ENCODE peak calls at places on chromosomes 3 and 15, in four cellular contexts. One of them, this sample, is unnamed.

GRCh38 chr3:127413318-127413673 is 125.5 kb upstream of the PRR20G start:
- DNase-seq in sigmoid colon: no peak
- DNase-seq in GM12878: no peak
- DNase-seq in breast epithelium: no peak
- DNase-seq in this sample: peak; percentile 12

GRCh38 chr15:99324082-99324620 is 72.9 kb downstream of the LRRC28 start:
- DNase-seq in sigmoid colon: no peak
- DNase-seq in GM12878: peak; percentile 62
- DNase-seq in breast epithelium: no peak
- DNase-seq in this sample: no peak

GRCh38 chr3:153977148-153977547 is 144.0 kb upstream of the ARHGEF26 start:
- DNase-seq in sigmoid colon: peak; percentile 66
- DNase-seq in GM12878: no peak
- DNase-seq in breast epithelium: peak; percentile 21
- DNase-seq in this sample: no peak

GRCh38 chr3:99023590-99024192 is 122.2 kb upstream of the DCBLD2 start:
- DNase-seq in sigmoid colon: no peak
- DNase-seq in GM12878: no peak
- DNase-seq in breast epithelium: no peak
- DNase-seq in this sample: no peak

GRCh38 chr3:52176951-52177700 is 20.8 kb upstream of the ALAS1 start:
- DNase-seq in sigmoid colon: peak; percentile 46
- DNase-seq in GM12878: no peak
- DNase-seq in breast epithelium: peak; percentile 63
- DNase-seq in this sample: no peak

GRCh38 chr15:90119367-90119766 is 17.1 kb upstream of the IDH2 start:
- DNase-seq in sigmoid colon: no peak
- DNase-seq in GM12878: no peak
- DNase-seq in breast epithelium: no peak
- DNase-seq in this sample: no peak

GRCh38 chr3:123323781-123324180 is 122.0 kb downstream of the SEC22A start:
- DNase-seq in sigmoid colon: no peak
- DNase-seq in GM12878: no peak
- DNase-seq in breast epithelium: no peak
- DNase-seq in this sample: no peak

GRCh38 chr3:23696842-23697241 is 108.9 kb upstream of the UBE2E1 start:
- DNase-seq in sigmoid colon: no peak
- DNase-seq in GM12878: no peak
- DNase-seq in breast epithelium: no peak
- DNase-seq in this sample: no peak

DNA sequence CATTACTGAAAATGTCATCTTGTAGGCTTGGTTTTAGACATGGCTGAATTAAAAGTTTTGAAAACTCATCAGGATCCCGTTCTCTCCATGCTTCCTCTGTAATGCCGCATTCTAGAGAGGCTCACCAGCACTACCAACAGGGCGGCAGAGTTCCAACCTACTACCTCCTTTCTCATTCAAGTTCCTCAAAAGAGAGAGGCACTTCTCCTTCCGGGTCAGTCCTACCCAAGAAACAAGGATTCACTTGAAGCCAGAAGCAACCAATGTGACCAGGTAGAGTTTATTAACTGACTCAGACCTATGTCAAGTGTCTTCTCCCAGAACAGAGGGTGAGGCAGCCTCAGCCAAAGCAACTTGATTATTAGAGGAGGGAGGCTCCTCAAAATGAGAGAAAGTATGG is 59.8 kb upstream of the GYG1 start:
- DNase-seq in sigmoid colon: no peak
- DNase-seq in GM12878: no peak
- DNase-seq in breast epithelium: no peak
- DNase-seq in this sample: no peak
- TF ChIP-seq CTCF in sigmoid colon: no peak
- TF ChIP-seq CTCF in GM12878: no peak
- TF ChIP-seq CTCF in breast epithelium: no peak
- TF ChIP-seq CTCF in this sample: no peak

GRCh38 chr15:34799825-34800168 is 4.4 kb upstream of the ACTC1 start:
- DNase-seq in sigmoid colon: no peak
- DNase-seq in GM12878: no peak
- DNase-seq in breast epithelium: no peak
- DNase-seq in this sample: no peak

GRCh38 chr15:34802371-34802770 is 7.0 kb upstream of the ACTC1 start:
- DNase-seq in sigmoid colon: no peak
- DNase-seq in GM12878: no peak
- DNase-seq in breast epithelium: no peak
- DNase-seq in this sample: no peak

GRCh38 chr15:34802803-34803395 is 7.5 kb upstream of the ACTC1 start:
- DNase-seq in sigmoid colon: no peak
- DNase-seq in GM12878: no peak
- DNase-seq in breast epithelium: no peak
- DNase-seq in this sample: no peak

GRCh38 chr15:34796847-34797246 is 1.5 kb upstream of the ACTC1 start:
- DNase-seq in sigmoid colon: no peak
- DNase-seq in GM12878: no peak
- DNase-seq in breast epithelium: no peak
- DNase-seq in this sample: no peak

DNA sequence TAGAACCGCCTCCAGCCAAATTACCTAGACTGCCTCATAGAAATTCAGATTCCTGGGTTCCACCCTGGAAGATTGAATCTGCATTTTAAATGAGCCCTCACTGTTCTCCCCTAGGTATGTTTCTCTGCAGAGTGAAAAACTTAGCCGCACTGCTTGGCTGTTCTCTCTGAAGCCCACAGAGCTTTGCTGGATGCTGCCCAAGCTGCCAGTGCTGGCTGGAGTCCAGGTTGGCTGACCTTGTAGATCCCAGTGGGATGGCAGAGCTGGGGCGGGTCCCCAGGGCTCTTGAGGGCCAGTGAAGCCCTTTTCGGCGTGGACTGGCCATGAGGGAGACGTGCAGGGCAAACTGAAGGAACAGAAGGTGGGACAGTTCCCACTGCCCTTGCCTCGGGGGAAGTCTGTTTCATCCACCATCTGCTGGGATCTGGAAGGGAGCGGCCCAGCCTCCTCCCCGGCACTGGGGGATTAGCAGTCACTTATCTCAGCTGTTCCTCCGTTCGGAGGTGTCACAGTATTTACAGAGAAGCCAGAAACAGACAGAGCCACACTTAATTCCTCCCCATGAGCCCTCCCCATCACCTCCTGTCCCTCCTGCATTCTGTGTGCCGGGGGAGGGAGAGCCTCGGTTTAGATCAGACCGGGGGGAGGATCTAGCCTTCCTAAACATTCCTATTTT is 3.9 kb upstream of the ACTC1 start:
- DNase-seq in sigmoid colon: no peak
- DNase-seq in GM12878: no peak
- DNase-seq in breast epithelium: no peak
- DNase-seq in this sample: no peak
- H3K4me3 ChIP-seq in sigmoid colon: no peak overlapping the region
- H3K4me3 ChIP-seq in GM12878: no peak overlapping the region
- H3K4me3 ChIP-seq in breast epithelium: no peak overlapping the region
- H3K4me3 ChIP-seq in this sample: no peak overlapping the region

GRCh38 chr3:101724329-101725191 is at the start of gene CEP97:
- DNase-seq in sigmoid colon: peak; percentile 94
- DNase-seq in GM12878: peak; percentile 78
- DNase-seq in breast epithelium: peak; percentile 84
- DNase-seq in this sample: peak; percentile 91
- TF ChIP-seq POLR2A in sigmoid colon: no peak
- TF ChIP-seq POLR2A in GM12878: peak; percentile 52
- TF ChIP-seq POLR2A in breast epithelium: no peak
- TF ChIP-seq POLR2A in this sample: no peak

DNA sequence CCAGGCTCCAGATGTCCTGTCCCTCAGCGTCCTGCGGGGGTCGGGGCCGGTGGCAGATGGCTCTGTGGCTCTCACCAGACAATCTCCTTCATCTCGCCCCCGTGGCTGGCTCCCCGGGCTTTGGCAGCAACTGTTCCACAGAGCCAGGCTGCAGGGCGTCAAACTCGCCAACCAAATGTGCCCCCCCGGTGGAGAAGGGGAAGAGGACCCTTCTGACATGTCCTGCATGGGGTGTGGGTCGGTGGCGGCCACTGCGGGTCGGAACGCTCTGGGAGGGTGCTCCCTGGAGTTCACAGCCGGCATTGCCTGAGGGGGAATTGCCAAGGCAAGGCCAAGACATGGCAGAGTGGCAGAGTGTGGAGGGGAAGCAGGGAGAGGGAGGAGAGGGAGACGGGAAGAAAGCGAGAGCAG is 36.0 kb downstream of the BDH1 start:
- DNase-seq in sigmoid colon: no peak
- DNase-seq in GM12878: no peak
- DNase-seq in breast epithelium: no peak
- DNase-seq in this sample: no peak
- TF ChIP-seq CTCF in sigmoid colon: no peak
- TF ChIP-seq CTCF in GM12878: no peak
- TF ChIP-seq CTCF in breast epithelium: no peak
- TF ChIP-seq CTCF in this sample: no peak

This sample was measured in lower leg skin.